ENCODE peak calls at places on chromosomes 4 and X, in nine cellular contexts. Z is A549, U is GM13977, P is glutamatergic neuron, A is NB4, I is thyroid gland, J is MCF 10A, T is psoas muscle, E is transverse colon. K is an unnamed sample.

GRCh38 chr4:163484906-163485305 is 9.6 kb upstream of the TMA16 start:
- DNase-seq in Z (peak), U (peak), P (peak), A (peak), I (peak), J (peak), T (no peak), E (peak), K (peak)

GRCh38 chr4:86367577-86367976 is 7.7 kb upstream of the MAPK10 start:
- DNase-seq in Z (no peak), U (no peak), P (no peak), A (no peak), I (no peak), J (peak), T (no peak), E (no peak), K (peak)

GRCh38 chrX:87064522-87064921 is 453.1 kb upstream of the KLHL4 start:
- DNase-seq in Z (no peak), U (no peak), P (no peak), A (no peak), I (no peak), J (peak), T (no peak), E (no peak), K (no peak)

GRCh38 chr4:126874533-126874932 is 758.2 kb upstream of the INTU start:
- DNase-seq in Z (no peak), U (no peak), P (no peak), A (no peak), I (no peak), J (no peak), T (no peak), E (no peak), K (no peak)

GRCh38 chrX:124015721-124016120 is 54.2 kb downstream of the STAG2 start:
- DNase-seq in Z (no peak), U (no peak), P (no peak), A (no peak), I (no peak), J (no peak), T (no peak), E (no peak), K (no peak)

GRCh38 chr4:121675715-121676114 is 21.1 kb downstream of the ANXA5 start:
- DNase-seq in Z (no peak), U (no peak), P (peak), A (no peak), I (no peak), J (no peak), T (no peak), E (no peak), K (peak)

GRCh38 chr4:54440394-54441223 is 211.5 kb downstream of the PDGFRA start:
- DNase-seq in Z (peak), U (peak), P (no peak), A (peak), I (no peak), J (peak), T (no peak), E (no peak), K (peak)

GRCh38 chr4:139242511-139243051 is 37.4 kb downstream of the MGARP start:
- DNase-seq in Z (no peak), U (no peak), P (no peak), A (no peak), I (no peak), J (peak), T (no peak), E (no peak), K (peak)

GRCh38 chr4:130257271-130257670 is 1161.3 kb downstream of the C4orf33 start:
- DNase-seq in Z (no peak), U (no peak), P (no peak), A (no peak), I (no peak), J (peak), T (no peak), E (no peak), K (peak)

GRCh38 chr4:80216100-80216761 is 18.9 kb downstream of the PRDM8 start:
- DNase-seq in Z (no peak), U (no peak), P (no peak), A (peak), I (no peak), J (no peak), T (no peak), E (no peak), K (no peak)

GRCh38 chr4:184898793-184899192 is 73.0 kb upstream of the ACSL1 start:
- DNase-seq in Z (no peak), U (no peak), P (no peak), A (no peak), I (no peak), J (peak), T (no peak), E (no peak), K (no peak)

GRCh38 chrX:39900788-39901170 is 197.0 kb downstream of the BCOR start:
- DNase-seq in Z (no peak), U (no peak), P (peak), A (no peak), I (peak), J (no peak), T (no peak), E (no peak), K (no peak)

GRCh38 chrX:16573781-16574180 is 76.2 kb upstream of the S100G start:
- DNase-seq in Z (no peak), U (no peak), P (no peak), A (no peak), I (no peak), J (peak), T (no peak), E (no peak), K (peak)

GRCh38 chr4:148061795-148062194 is 329.9 kb downstream of the ARHGAP10 start:
- DNase-seq in Z (no peak), U (no peak), P (no peak), A (no peak), I (no peak), J (no peak), T (no peak), E (no peak), K (no peak)

GRCh38 chr4:83010522-83011318 is at the start of gene LIN54:
- DNase-seq in Z (peak), U (peak), P (peak), A (peak), I (peak), J (peak), T (peak), E (peak), K (peak)

GRCh38 chrX:71532078-71532752 is 689 bp upstream of the OGT start:
- DNase-seq in Z (peak), U (no peak), P (no peak), A (peak), I (peak), J (peak), T (no peak), E (peak), K (peak)

GRCh38 chr4:24889991-24890390 is 22.9 kb downstream of the CCDC149 start:
- DNase-seq in Z (no peak), U (no peak), P (no peak), A (no peak), I (no peak), J (no peak), T (no peak), E (no peak), K (no peak)

GRCh38 chrX:153885968-153886903 is at the start of gene L1CAM:
- DNase-seq in Z (no peak), U (no peak), P (peak), A (no peak), I (no peak), J (no peak), T (no peak), E (no peak), K (no peak)

GRCh38 chr4:84379881-84380618 is 119.0 kb downstream of the NKX6-1 start:
- DNase-seq in Z (peak), U (no peak), P (peak), A (peak), I (no peak), J (peak), T (no peak), E (no peak), K (peak)

GRCh38 chrX:65690057-65690855 is 22.8 kb downstream of the MSN start:
- DNase-seq in Z (no peak), U (no peak), P (no peak), A (peak), I (peak), J (no peak), T (no peak), E (no peak), K (peak)

GRCh38 chrX:31604629-31605221 is 532.9 kb upstream of the FTHL17 start:
- DNase-seq in Z (no peak), U (no peak), P (no peak), A (peak), I (no peak), J (no peak), T (no peak), E (no peak), K (no peak)

GRCh38 chr4:24042094-24042493 is 152.2 kb upstream of the PPARGC1A start:
- DNase-seq in Z (no peak), U (no peak), P (no peak), A (no peak), I (no peak), J (peak), T (no peak), E (no peak), K (peak)

GRCh38 chr4:75598390-75598789 is 31.9 kb downstream of the CDKL2 start:
- DNase-seq in Z (no peak), U (peak), P (no peak), A (peak), I (no peak), J (peak), T (no peak), E (no peak), K (peak)

GRCh38 chr4:76545161-76545884 is 110.3 kb downstream of the SHROOM3 start:
- DNase-seq in Z (no peak), U (no peak), P (no peak), A (peak), I (no peak), J (no peak), T (no peak), E (no peak), K (no peak)

DNA sequence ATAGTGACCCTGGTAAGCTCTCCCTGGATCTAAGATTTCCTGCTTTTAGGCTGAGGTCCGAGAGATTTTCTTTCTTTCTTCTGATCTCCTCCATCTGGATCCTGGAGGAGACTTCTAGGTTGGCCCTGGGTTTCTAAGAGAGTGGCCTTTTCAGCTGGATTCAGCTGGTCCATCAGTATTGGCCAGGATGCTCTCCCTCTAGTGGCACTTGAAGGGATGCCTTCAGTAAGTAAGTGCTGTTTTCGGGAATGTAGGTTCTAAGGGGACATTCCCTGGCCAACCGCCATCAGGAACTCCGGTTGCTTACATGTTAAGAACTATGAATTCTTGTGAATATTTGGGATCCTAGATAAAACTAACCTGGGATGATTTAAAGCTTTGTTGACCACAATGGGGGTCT is 56.9 kb downstream of the SERTM2 start:
- DNase-seq in Z (peak), U (no peak), P (no peak), A (peak), I (no peak), J (peak), T (no peak), E (no peak), K (peak)
- TF ChIP-seq CTCF in Z (no peak), U (no peak), P (peak), A (peak), I (no peak), J (peak), T (no peak), E (peak), K (peak)

GRCh38 chrX:106951230-106951629 is 31.0 kb downstream of the CLDN2 start:
- DNase-seq in Z (no peak), U (no peak), P (no peak), A (no peak), I (no peak), J (no peak), T (no peak), E (no peak), K (no peak)

GRCh38 chrX:106952089-106952488 is 31.9 kb downstream of the CLDN2 start:
- DNase-seq in Z (no peak), U (no peak), P (no peak), A (no peak), I (no peak), J (no peak), T (no peak), E (no peak), K (no peak)

GRCh38 chrX:106955004-106955772 is 35.0 kb downstream of the CLDN2 start:
- DNase-seq in Z (no peak), U (no peak), P (no peak), A (no peak), I (no peak), J (no peak), T (no peak), E (no peak), K (peak)

GRCh38 chrX:106954041-106954440 is 33.8 kb downstream of the CLDN2 start:
- DNase-seq in Z (no peak), U (no peak), P (no peak), A (no peak), I (no peak), J (no peak), T (no peak), E (no peak), K (no peak)

DNA sequence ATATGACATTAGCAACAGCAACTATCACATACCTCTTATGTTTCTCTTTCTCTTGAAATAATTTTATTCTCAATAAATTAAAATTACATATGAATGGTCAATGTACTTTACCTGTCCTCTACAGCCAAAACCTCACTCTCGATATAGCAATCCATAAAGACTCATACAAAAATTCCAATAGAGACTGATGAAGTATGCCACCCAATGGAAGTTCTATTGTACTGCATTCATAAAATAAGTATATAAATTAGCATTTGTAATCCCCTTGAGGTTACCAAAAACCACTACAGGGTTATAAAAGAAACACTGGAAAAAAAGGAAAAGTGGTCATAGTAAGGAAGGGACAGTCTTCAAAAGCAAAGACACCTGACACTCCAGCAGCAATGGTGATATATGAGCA is 32.8 kb downstream of the CLDN2 start:
- DNase-seq in Z (no peak), U (no peak), P (no peak), A (peak), I (no peak), J (peak), T (no peak), E (no peak), K (peak)
- TF ChIP-seq CTCF in Z (peak), U (peak), P (peak), A (peak), I (no peak), J (peak), T (peak), E (peak), K (peak)

DNA sequence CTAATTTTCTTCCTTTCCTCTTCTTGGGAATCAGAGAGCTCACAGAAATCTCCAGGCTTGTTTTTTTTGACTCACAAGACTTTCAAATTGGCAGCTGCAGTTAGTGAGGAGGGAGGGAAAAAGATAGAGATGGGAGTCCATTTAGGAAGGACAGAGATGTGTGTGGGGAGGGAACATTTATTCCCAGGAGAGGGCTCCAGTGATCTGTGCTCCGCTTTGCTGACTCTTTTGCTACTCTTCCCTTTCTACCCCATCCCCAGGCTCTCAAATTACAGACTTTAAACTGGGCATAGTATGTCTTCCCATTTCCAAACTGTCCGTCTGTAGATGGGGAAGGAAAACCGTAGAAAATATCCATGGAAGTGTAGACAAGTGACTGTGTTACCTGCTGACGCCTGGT is 39.1 kb upstream of the UCP1 start:
- DNase-seq in Z (no peak), U (no peak), P (no peak), A (no peak), I (no peak), J (no peak), T (no peak), E (no peak), K (no peak)
- TF ChIP-seq CTCF in Z (no peak), U (no peak), P (no peak), A (no peak), I (no peak), J (no peak), T (no peak), E (no peak), K (no peak)

DNA sequence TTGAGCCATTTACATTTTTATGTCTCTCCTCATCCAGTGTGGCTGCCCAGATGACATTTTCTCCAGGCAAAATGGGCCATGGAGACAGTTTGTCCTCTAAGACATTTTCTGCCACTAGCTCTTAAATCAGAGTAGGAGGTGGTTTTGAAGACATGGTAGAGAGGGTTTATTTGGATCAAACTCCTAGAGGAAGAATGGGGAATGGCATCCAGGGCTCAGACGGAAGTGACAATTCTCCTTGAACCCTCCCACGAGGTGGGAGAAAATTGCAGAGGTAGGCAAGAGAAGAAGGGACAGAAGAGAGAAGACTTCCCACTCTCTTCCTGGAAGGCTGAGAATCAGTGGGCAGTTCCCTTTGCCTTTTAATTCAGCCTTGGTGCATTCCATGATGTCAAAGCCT is 194.0 kb downstream of the SMIM20 start:
- DNase-seq in Z (no peak), U (no peak), P (no peak), A (no peak), I (no peak), J (no peak), T (no peak), E (no peak), K (no peak)
- TF ChIP-seq CTCF in Z (no peak), U (no peak), P (peak), A (no peak), I (no peak), J (no peak), T (no peak), E (no peak), K (no peak)

GRCh38 chrX:51456246-51456645 is 40.1 kb downstream of the NUDT11 start:
- DNase-seq in Z (no peak), U (no peak), P (no peak), A (no peak), I (no peak), J (no peak), T (no peak), E (no peak), K (no peak)

GRCh38 chrX:51456814-51457213 is 39.6 kb downstream of the NUDT11 start:
- DNase-seq in Z (no peak), U (no peak), P (no peak), A (peak), I (no peak), J (peak), T (no peak), E (no peak), K (peak)

GRCh38 chrX:51463322-51463721 is 33.1 kb downstream of the NUDT11 start:
- DNase-seq in Z (no peak), U (no peak), P (no peak), A (no peak), I (no peak), J (no peak), T (no peak), E (no peak), K (no peak)

GRCh38 chrX:51459125-51459524 is 37.3 kb downstream of the NUDT11 start:
- DNase-seq in Z (no peak), U (no peak), P (no peak), A (peak), I (no peak), J (peak), T (no peak), E (no peak), K (peak)

GRCh38 chrX:51461053-51462050 is 35.0 kb downstream of the NUDT11 start:
- DNase-seq in Z (peak), U (peak), P (peak), A (peak), I (no peak), J (peak), T (no peak), E (no peak), K (peak)
- TF ChIP-seq CTCF in Z (peak), U (peak), P (peak), A (peak), I (peak), J (peak), T (peak), E (peak), K (peak)

DNA sequence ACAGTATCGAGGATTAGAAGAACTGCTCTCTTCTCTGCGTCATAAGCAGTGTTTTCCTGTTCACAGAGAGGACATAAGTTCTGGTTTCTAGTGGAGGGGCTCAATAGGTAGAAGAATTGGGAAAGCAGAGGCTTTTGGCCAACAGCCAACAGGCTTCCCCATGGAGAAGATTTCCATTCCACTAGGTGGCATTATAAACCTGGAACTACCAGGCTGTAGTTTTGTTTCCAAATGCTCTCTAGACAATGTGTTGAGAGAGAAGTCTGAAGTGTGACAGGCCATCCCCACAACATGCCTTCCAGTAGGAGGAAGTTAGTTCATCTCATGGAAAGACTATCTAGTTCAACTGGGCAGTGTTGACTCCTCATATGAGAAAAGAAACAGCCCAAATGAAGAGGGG is 63.8 kb upstream of the ANXA10 start:
- DNase-seq in Z (peak), U (no peak), P (no peak), A (peak), I (no peak), J (peak), T (no peak), E (no peak), K (peak)
- TF ChIP-seq CTCF in Z (peak), U (no peak), P (no peak), A (no peak), I (no peak), J (peak), T (peak), E (no peak), K (peak)

DNA sequence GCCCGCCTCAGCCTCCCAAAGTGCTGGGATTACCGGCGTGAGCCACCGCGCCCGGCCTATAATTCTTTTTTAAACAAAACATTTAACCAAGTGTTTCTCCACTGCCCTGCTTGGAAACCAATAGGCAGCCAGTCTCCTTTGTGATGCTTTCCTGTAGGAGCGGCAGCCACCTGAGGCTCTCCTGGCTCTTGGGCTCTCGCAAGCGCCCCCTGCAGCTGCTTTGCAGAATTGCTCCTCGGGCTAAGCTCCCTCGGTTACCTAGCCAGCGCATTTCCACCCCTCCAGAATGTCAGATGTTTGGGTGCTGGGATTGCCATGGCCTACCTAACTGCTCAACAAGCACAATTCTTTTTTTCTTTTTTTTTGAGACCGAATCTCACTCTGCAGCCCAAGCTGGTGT is 7.7 kb downstream of the S100P start:
- DNase-seq in Z (no peak), U (no peak), P (no peak), A (peak), I (no peak), J (no peak), T (no peak), E (no peak), K (no peak)
- TF ChIP-seq CTCF in Z (no peak), U (peak), P (peak), A (peak), I (no peak), J (peak), T (no peak), E (no peak), K (peak)